ENCODE peak calls at places on chromosomes 13 and 19, in eight cellular contexts. E is activated CD8-positive, alpha-beta memory T cell treated with anti-CD3 and anti-CD28 coated beads for 4 hours; Q is HS-5; M is MM.1S; I is ovary; N is NCI-H2029; X is GM23248; C is GM13976. R is an unnamed sample.

GRCh38 chr19:35436477-35437141 is 11.4 kb upstream of the FFAR2 start:
- DNase-seq in N (no peak), E (peak), X (peak), M (no peak), I (peak), Q (peak), C (peak), R (peak)

GRCh38 chr13:20400774-20401173 is 124.9 kb downstream of the CRYL1 start:
- DNase-seq in Q (no peak), C (no peak), X (peak), E (no peak), M (no peak), N (no peak), I (no peak), R (no peak)

GRCh38 chr13:23268441-23268840 is 87.7 kb downstream of the SGCG start:
- DNase-seq in I (no peak), C (peak), E (no peak), Q (no peak), X (no peak), N (no peak), M (peak), R (no peak)

GRCh38 chr13:67146523-67147130 is 83.5 kb downstream of the PCDH9 start:
- DNase-seq in Q (no peak), X (no peak), N (no peak), I (no peak), M (no peak), C (no peak), E (no peak), R (no peak)

GRCh38 chr19:5205388-5205787 is 135.2 kb downstream of the PTPRS start:
- DNase-seq in Q (no peak), I (no peak), C (no peak), N (no peak), E (no peak), M (no peak), X (no peak), R (no peak)

GRCh38 chr13:67123165-67123564 is 107.0 kb downstream of the PCDH9 start:
- DNase-seq in E (no peak), I (no peak), M (no peak), C (no peak), Q (no peak), X (no peak), N (no peak), R (no peak)

GRCh38 chr19:48403606-48404005 is 10.1 kb downstream of the GRIN2D start:
- DNase-seq in I (no peak), N (peak), C (peak), Q (no peak), E (peak), M (peak), X (peak), R (no peak)

GRCh38 chr13:78372581-78372980 is 230.8 kb downstream of the POU4F1 start:
- DNase-seq in X (no peak), C (no peak), M (no peak), I (no peak), N (no peak), E (no peak), Q (no peak), R (no peak)

GRCh38 chr19:29308977-29309520 is 96.1 kb upstream of the UQCRFS1 start:
- DNase-seq in Q (no peak), M (no peak), C (no peak), E (no peak), I (no peak), X (no peak), N (no peak), R (no peak)

GRCh38 chr13:79749556-79749955 is 268.6 kb downstream of the NDFIP2 start:
- DNase-seq in X (no peak), M (no peak), I (no peak), N (no peak), Q (no peak), C (no peak), E (no peak), R (no peak)

GRCh38 chr19:52600639-52601024 is 30.5 kb downstream of the ZNF701 start:
- DNase-seq in M (no peak), I (no peak), X (no peak), Q (no peak), C (no peak), E (no peak), N (no peak), R (peak)

GRCh38 chr13:23380534-23380933 is 53.0 kb downstream of the SACS start:
- DNase-seq in C (no peak), N (no peak), Q (no peak), M (no peak), I (no peak), E (no peak), X (peak), R (no peak)

GRCh38 chr13:76632388-76633044 is 253.7 kb downstream of the KCTD12 start:
- DNase-seq in C (no peak), I (no peak), E (no peak), X (no peak), N (no peak), Q (no peak), M (peak), R (no peak)

GRCh38 chr19:45657520-45658163 is 10.4 kb upstream of the GIPR start:
- DNase-seq in I (no peak), N (no peak), E (no peak), M (no peak), X (no peak), C (no peak), Q (no peak), R (no peak)

GRCh38 chr13:27792393-27793218 is at the start of gene GSX1:
- DNase-seq in N (no peak), I (no peak), Q (no peak), C (peak), X (peak), E (no peak), M (no peak), R (peak)